ENCODE peak calls at places on chromosomes 2 and 18, in four cellular contexts. T, O, X and N are unnamed samples.

GRCh38 chr2:196123679-196124373 is 47.6 kb downstream of the STK17B start:
- DNase-seq in T (no peak), O (peak), X (no peak), N (no peak)

GRCh38 chr18:58788971-58789797 is 75.5 kb upstream of the ZNF532 start:
- DNase-seq in T (peak), O (no peak), X (no peak), N (no peak)

GRCh38 chr2:39666489-39667141 is 898 bp downstream of the TMEM178A start:
- DNase-seq in T (no peak), O (no peak), X (no peak), N (no peak)

GRCh38 chr2:163417596-163418337 is 318.0 kb downstream of the FIGN start:
- DNase-seq in T (no peak), O (no peak), X (no peak), N (no peak)

GRCh38 chr18:36589857-36590543 is 238.8 kb downstream of the TPGS2 start:
- DNase-seq in T (no peak), O (no peak), X (no peak), N (no peak)

GRCh38 chr2:128384446-128384845 is 65.8 kb upstream of the HS6ST1 start:
- DNase-seq in T (no peak), O (no peak), X (no peak), N (no peak)

GRCh38 chr2:83229443-83229842 is 1229.6 kb downstream of the SUCLG1 start:
- DNase-seq in T (no peak), O (no peak), X (no peak), N (no peak)

GRCh38 chr2:108575132-108575966 is 41.1 kb downstream of the LIMS1 start:
- DNase-seq in T (no peak), O (no peak), X (peak), N (no peak)

GRCh38 chr2:85156141-85156540 is 22.9 kb downstream of the TCF7L1 start:
- DNase-seq in T (no peak), O (no peak), X (no peak), N (no peak)

GRCh38 chr2:71640459-71640858 is 187.1 kb downstream of the DYSF start:
- DNase-seq in T (no peak), O (no peak), X (no peak), N (no peak)

GRCh38 chr2:234368861-234369261 is 128.0 kb downstream of the ARL4C start:
- DNase-seq in T (no peak), O (no peak), X (no peak), N (no peak)

GRCh38 chr18:70158992-70159717 is 46.3 kb downstream of the RTTN start:
- DNase-seq in T (no peak), O (no peak), X (peak), N (no peak)

GRCh38 chr2:60612028-60612427 is 58.6 kb upstream of the BCL11A start:
- DNase-seq in T (no peak), O (no peak), X (no peak), N (no peak)

GRCh38 chr2:30339071-30339470 is 107.7 kb downstream of the LBH start:
- DNase-seq in T (no peak), O (no peak), X (peak), N (no peak)

GRCh38 chr2:16665746-16666452 is at the start of gene CYRIA:
- DNase-seq in T (no peak), O (peak), X (no peak), N (peak)

GRCh38 chr2:46504685-46505559 is 25.6 kb downstream of the TMEM247 start:
- DNase-seq in T (no peak), O (no peak), X (no peak), N (no peak)

GRCh38 chr2:113818382-113818951 is 62.0 kb upstream of the SLC35F5 start:
- DNase-seq in T (peak), O (peak), X (no peak), N (peak)

GRCh38 chr2:101287303-101287702 is 21.2 kb downstream of the RNF149 start:
- DNase-seq in T (no peak), O (no peak), X (no peak), N (no peak)

GRCh38 chr18:63440219-63440618 is 17.9 kb upstream of the VPS4B start:
- DNase-seq in T (no peak), O (no peak), X (no peak), N (no peak)

GRCh38 chr2:215369191-215369760 is 57.4 kb downstream of the ATIC start:
- DNase-seq in T (no peak), O (no peak), X (no peak), N (no peak)

GRCh38 chr2:165056585-165056984 is 101.3 kb upstream of the SLC38A11 start:
- DNase-seq in T (no peak), O (no peak), X (no peak), N (no peak)

GRCh38 chr2:164589522-164589921 is 31.8 kb downstream of the GRB14 start:
- DNase-seq in T (no peak), O (no peak), X (no peak), N (no peak)

GRCh38 chr2:27442282-27442980 is at the start of gene KRTCAP3:
- DNase-seq in T (no peak), O (peak), X (no peak), N (peak)

GRCh38 chr2:239502430-239503221 is 101.8 kb upstream of the HDAC4 start:
- DNase-seq in T (no peak), O (no peak), X (no peak), N (no peak)

GRCh38 chr2:212052412-212053159 is 486.0 kb downstream of the ERBB4 start:
- DNase-seq in T (no peak), O (no peak), X (no peak), N (no peak)

DNA sequence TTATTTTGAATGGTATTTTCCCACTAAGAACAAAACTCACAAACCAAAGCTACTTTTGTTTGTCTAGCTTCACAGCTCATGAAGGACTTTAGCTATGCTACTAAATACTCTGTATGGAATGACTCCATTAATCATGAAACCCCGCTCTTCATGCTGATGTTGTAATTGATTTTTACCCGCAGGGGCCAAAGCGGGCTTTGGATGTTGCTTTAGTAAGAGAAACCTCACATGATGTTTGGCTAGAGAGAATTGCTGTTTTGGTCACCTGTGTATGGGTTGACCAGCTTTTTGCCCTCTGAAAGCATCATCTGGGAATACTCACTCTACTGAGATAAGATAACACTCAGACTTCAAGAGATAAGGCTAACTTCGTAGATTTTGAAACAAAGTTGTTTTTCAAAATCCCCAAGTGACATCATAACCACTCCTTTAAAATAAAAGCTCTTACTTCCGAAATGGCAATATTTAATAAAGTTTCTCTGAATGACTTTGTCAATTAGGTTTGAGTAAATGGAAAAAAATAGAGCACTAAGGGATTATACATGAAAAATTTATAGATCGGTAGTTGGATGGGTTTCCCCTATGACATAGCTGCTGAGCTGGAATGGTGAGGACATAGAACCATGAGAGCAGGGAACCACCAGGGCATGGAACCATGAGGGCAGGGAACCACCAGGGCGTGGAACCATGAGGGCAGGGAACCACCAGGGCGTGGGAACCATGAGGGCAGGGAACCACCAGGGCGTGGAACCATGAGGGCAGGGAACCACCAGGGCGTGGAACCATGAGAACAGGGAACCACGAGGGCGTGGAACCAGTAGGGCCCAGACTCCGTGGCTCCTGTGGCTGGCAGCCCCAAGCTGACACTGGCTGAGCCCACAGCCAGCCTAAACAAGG is 31.9 kb downstream of the ACKR3 start:
- DNase-seq in T (no peak), O (no peak), X (peak), N (no peak)
- TF ChIP-seq TCF7 in T (no peak), O (no peak), X (no peak), N (no peak)

GRCh38 chr18:49301608-49302007 is 158.8 kb downstream of the DYM start:
- DNase-seq in T (no peak), O (no peak), X (no peak), N (no peak)
- TF ChIP-seq CBFB in T (no peak), O (no peak), X (no peak), N (no peak)

GRCh38 chr2:201483337-201483736 is 31.8 kb downstream of the STRADB start:
- DNase-seq in T (no peak), O (no peak), X (no peak), N (no peak)

GRCh38 chr2:201490291-201490690 is 38.8 kb downstream of the STRADB start:
- DNase-seq in T (no peak), O (no peak), X (no peak), N (no peak)

GRCh38 chr2:201482543-201482942 is 31.0 kb downstream of the STRADB start:
- DNase-seq in T (no peak), O (no peak), X (no peak), N (no peak)

DNA sequence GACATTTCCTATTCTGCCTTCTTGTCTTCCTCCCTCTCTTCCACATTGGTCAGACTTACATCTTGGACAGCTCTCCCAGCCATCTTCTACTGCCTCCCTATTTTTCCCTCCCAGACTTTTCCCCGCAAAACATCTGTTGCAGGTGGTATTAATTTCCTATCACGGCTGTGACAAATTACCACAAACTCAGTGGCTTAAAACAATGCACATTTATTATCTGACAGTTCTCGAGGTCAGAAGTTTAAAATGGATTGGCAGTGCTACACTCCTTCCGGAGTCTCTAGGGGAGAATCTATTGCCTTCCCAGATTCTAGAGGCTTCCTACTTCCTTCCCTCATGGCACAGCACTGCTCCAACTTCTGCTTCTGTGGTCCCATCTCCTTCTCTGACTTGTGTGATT is 33.3 kb downstream of the STRADB start:
- DNase-seq in T (no peak), O (no peak), X (no peak), N (no peak)
- TF ChIP-seq TCF7 in T (no peak), O (no peak), X (no peak), N (no peak)

GRCh38 chr2:3280197-3280596 is 97.4 kb downstream of the EIPR1 start:
- DNase-seq in T (no peak), O (no peak), X (no peak), N (no peak)

GRCh38 chr2:3284657-3285630 is 92.7 kb downstream of the EIPR1 start:
- DNase-seq in T (no peak), O (no peak), X (no peak), N (no peak)

GRCh38 chr2:3280683-3281520 is 96.7 kb downstream of the EIPR1 start:
- DNase-seq in T (no peak), O (no peak), X (no peak), N (no peak)

GRCh38 chr2:3283206-3283605 is 94.4 kb downstream of the EIPR1 start:
- DNase-seq in T (no peak), O (no peak), X (no peak), N (no peak)

GRCh38 chr2:3282056-3282998 is 95.3 kb downstream of the EIPR1 start:
- DNase-seq in T (no peak), O (no peak), X (no peak), N (no peak)
- TF ChIP-seq CBFB in T (no peak), O (no peak), X (no peak), N (no peak)

DNA sequence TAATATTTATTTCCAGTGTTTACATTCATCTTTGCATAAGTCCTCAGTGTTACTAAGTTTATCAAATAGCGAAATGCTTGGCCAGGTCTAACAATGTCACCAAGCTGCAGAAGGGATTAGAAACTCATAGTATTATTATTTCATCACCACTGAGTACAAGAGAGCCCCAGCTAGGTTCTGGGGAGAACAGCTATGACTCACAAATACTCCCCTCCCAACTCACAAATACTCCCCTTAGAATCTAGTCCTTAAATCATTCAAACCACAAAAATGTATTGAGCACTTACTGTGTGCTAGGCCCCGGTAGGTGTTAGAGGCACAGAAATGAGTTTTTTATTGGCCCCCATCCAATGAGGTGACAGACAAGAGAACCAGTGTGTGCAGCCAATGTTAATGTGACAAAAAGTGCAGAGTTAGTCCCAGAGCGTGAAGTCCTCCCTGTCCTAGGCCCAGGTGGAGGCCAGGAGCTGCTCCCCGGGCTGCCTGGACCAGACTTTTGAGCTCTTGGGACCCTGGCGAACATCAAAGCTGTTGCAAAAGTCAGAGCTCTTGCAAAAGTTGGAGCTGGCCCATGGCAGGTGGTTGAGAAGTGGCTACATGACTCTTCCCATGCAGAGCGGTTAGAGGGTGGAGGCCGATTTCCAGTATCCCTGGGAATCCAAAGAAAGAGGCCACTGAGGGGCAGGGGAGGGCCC is 9.8 kb downstream of the STEAP3 start:
- DNase-seq in T (no peak), O (no peak), X (no peak), N (no peak)
- TF ChIP-seq TCF7 in T (no peak), O (no peak), X (no peak), N (no peak)

GRCh38 chr2:42217914-42218313 is 48.8 kb downstream of the EML4 start:
- DNase-seq in T (no peak), O (no peak), X (no peak), N (no peak)

GRCh38 chr2:42218712-42219111 is 49.6 kb downstream of the EML4 start:
- DNase-seq in T (no peak), O (no peak), X (no peak), N (no peak)

GRCh38 chr2:42217307-42217706 is 48.2 kb downstream of the EML4 start:
- DNase-seq in T (peak), O (no peak), X (no peak), N (no peak)

GRCh38 chr2:42214669-42215068 is 45.5 kb downstream of the EML4 start:
- DNase-seq in T (no peak), O (no peak), X (no peak), N (no peak)

GRCh38 chr2:42216712-42217111 is 47.6 kb downstream of the EML4 start:
- DNase-seq in T (no peak), O (no peak), X (no peak), N (no peak)
- TF ChIP-seq CBFB in T (no peak), O (no peak), X (no peak), N (no peak)

GRCh38 chr2:69165079-69165478 is 152.1 kb downstream of the ANTXR1 start:
- DNase-seq in T (no peak), O (no peak), X (no peak), N (no peak)

GRCh38 chr2:69162121-69162520 is 149.1 kb downstream of the ANTXR1 start:
- DNase-seq in T (no peak), O (no peak), X (no peak), N (no peak)

GRCh38 chr2:69164379-69164778 is 151.4 kb downstream of the ANTXR1 start:
- DNase-seq in T (no peak), O (no peak), X (no peak), N (no peak)

GRCh38 chr2:69163556-69163955 is 150.6 kb downstream of the ANTXR1 start:
- DNase-seq in T (no peak), O (no peak), X (no peak), N (no peak)

GRCh38 chr2:69163109-69163508 is 150.1 kb downstream of the ANTXR1 start:
- DNase-seq in T (no peak), O (no peak), X (peak), N (no peak)
- TF ChIP-seq TCF7 in T (no peak), O (no peak), X (no peak), N (no peak)

DNA sequence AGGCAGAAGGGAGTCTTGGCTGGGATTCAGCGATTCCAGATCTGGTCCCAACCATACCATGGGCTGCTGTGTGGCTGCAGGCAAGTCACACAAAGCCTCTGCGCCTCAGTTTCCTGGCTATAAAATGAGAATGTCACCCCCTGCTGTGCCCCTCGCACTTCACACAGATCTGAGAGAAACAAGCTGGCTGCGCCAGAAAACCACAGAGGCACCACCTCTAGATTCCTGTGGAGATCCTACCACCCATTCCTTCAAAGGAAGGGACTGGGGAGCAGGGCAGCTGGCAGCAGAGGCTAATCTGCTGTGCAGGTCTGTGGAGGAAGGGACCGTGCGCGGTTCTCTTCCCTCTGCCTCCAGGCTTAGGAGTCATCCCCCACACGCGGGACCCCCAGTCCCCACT is 19.8 kb downstream of the NEURL3 start:
- DNase-seq in T (no peak), O (no peak), X (no peak), N (no peak)
- TF ChIP-seq CBFB in T (no peak), O (no peak), X (no peak), N (no peak)

DNA sequence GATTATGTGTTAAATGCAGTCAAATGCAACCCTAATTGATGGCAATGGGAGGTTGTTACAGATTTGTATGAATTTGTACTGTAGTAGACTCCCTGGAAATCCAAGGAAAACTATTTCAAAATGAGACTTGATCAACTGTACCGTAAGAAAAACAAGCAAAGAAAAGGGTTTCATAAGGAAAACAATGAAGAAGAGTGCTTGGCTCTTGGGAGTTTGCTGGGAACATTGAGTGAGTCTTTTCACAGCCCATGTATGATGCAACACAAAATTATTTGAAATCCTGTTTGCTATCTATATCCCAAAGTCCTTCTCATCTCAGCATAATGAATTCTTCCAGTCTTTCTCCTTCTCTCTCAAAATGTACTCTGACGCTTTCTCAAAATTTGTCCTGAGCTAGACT is 67.0 kb upstream of the OSR1 start:
- DNase-seq in T (no peak), O (no peak), X (no peak), N (no peak)
- TF ChIP-seq TCF7 in T (no peak), O (no peak), X (no peak), N (no peak)